ENCODE peak calls at places on chromosomes 6 and 20, in five cellular contexts. One of them, this sample, is unnamed.

GRCh38 chr6:145147559-145147958 is 587.8 kb downstream of the EPM2A start:
- DNase-seq in cerebellum: no peak
- DNase-seq in NCI-H446 treated with DMSO at 0.1 percent for 48 hours: no peak
- DNase-seq in T-helper 9 cell: no peak
- DNase-seq in cardiac muscle cell: no peak
- DNase-seq in this sample: peak

GRCh38 chr6:139019722-139020121 is 8.8 kb upstream of the ABRACL start:
- DNase-seq in cerebellum: no peak
- DNase-seq in cardiac muscle cell: no peak
- DNase-seq in T-helper 9 cell: no peak
- DNase-seq in NCI-H446 treated with DMSO at 0.1 percent for 48 hours: no peak
- DNase-seq in this sample: no peak

GRCh38 chr20:6485376-6485775 is 282.1 kb upstream of the BMP2 start:
- DNase-seq in T-helper 9 cell: no peak
- DNase-seq in cardiac muscle cell: no peak
- DNase-seq in cerebellum: no peak
- DNase-seq in NCI-H446 treated with DMSO at 0.1 percent for 48 hours: no peak
- DNase-seq in this sample: no peak

GRCh38 chr6:44041461-44042260 is 85.6 kb downstream of the MRPL14 start:
- DNase-seq in cerebellum: no peak
- DNase-seq in cardiac muscle cell: no peak
- DNase-seq in T-helper 9 cell: no peak
- DNase-seq in NCI-H446 treated with DMSO at 0.1 percent for 48 hours: no peak
- DNase-seq in this sample: peak

GRCh38 chr6:149293244-149293643 is 24.3 kb upstream of the TAB2 start:
- DNase-seq in cardiac muscle cell: no peak
- DNase-seq in T-helper 9 cell: no peak
- DNase-seq in NCI-H446 treated with DMSO at 0.1 percent for 48 hours: no peak
- DNase-seq in cerebellum: no peak
- DNase-seq in this sample: no peak

GRCh38 chr6:36516559-36516958 is 30.7 kb downstream of the STK38 start:
- DNase-seq in cerebellum: no peak
- DNase-seq in cardiac muscle cell: no peak
- DNase-seq in NCI-H446 treated with DMSO at 0.1 percent for 48 hours: no peak
- DNase-seq in T-helper 9 cell: no peak
- DNase-seq in this sample: no peak

GRCh38 chr6:108364470-108364869 is 69.6 kb downstream of the AFG1L start:
- DNase-seq in NCI-H446 treated with DMSO at 0.1 percent for 48 hours: no peak
- DNase-seq in T-helper 9 cell: no peak
- DNase-seq in cardiac muscle cell: no peak
- DNase-seq in cerebellum: no peak
- DNase-seq in this sample: no peak

GRCh38 chr6:25717856-25718740 is 36.4 kb upstream of the SLC17A4 start:
- DNase-seq in cardiac muscle cell: peak
- DNase-seq in NCI-H446 treated with DMSO at 0.1 percent for 48 hours: peak
- DNase-seq in cerebellum: peak
- DNase-seq in T-helper 9 cell: no peak
- DNase-seq in this sample: peak

GRCh38 chr20:9884061-9884460 is 45.2 kb upstream of the PAK5 start:
- DNase-seq in cerebellum: peak
- DNase-seq in T-helper 9 cell: no peak
- DNase-seq in NCI-H446 treated with DMSO at 0.1 percent for 48 hours: peak
- DNase-seq in cardiac muscle cell: no peak
- DNase-seq in this sample: no peak

GRCh38 chr6:106163966-106164877 is 78.1 kb downstream of the PRDM1 start:
- DNase-seq in NCI-H446 treated with DMSO at 0.1 percent for 48 hours: no peak
- DNase-seq in cerebellum: peak
- DNase-seq in cardiac muscle cell: no peak
- DNase-seq in T-helper 9 cell: peak
- DNase-seq in this sample: peak

GRCh38 chr6:25173951-25174474 is 105.2 kb upstream of the CARMIL1 start:
- DNase-seq in cardiac muscle cell: no peak
- DNase-seq in cerebellum: no peak
- DNase-seq in NCI-H446 treated with DMSO at 0.1 percent for 48 hours: no peak
- DNase-seq in T-helper 9 cell: no peak
- DNase-seq in this sample: peak

GRCh38 chr20:62410742-62411478 is 3.8 kb upstream of the CABLES2 start:
- DNase-seq in NCI-H446 treated with DMSO at 0.1 percent for 48 hours: no peak
- DNase-seq in cerebellum: no peak
- DNase-seq in T-helper 9 cell: no peak
- DNase-seq in cardiac muscle cell: no peak
- DNase-seq in this sample: no peak

GRCh38 chr20:29326376-29327070 is 1930.9 kb upstream of the DEFB115 start:
- DNase-seq in cerebellum: no peak
- DNase-seq in T-helper 9 cell: no peak
- DNase-seq in NCI-H446 treated with DMSO at 0.1 percent for 48 hours: no peak
- DNase-seq in cardiac muscle cell: no peak
- DNase-seq in this sample: no peak

GRCh38 chr20:19815553-19815991 is 57.5 kb downstream of the RIN2 start:
- DNase-seq in cerebellum: no peak
- DNase-seq in NCI-H446 treated with DMSO at 0.1 percent for 48 hours: no peak
- DNase-seq in T-helper 9 cell: no peak
- DNase-seq in cardiac muscle cell: no peak
- DNase-seq in this sample: peak

GRCh38 chr6:30071858-30072257 is 3.7 kb downstream of the RNF39 start:
- DNase-seq in cardiac muscle cell: no peak
- DNase-seq in cerebellum: no peak
- DNase-seq in NCI-H446 treated with DMSO at 0.1 percent for 48 hours: no peak
- DNase-seq in T-helper 9 cell: no peak
- DNase-seq in this sample: no peak

GRCh38 chr20:23928788-23929187 is 49.2 kb upstream of the CST5 start:
- DNase-seq in T-helper 9 cell: peak
- DNase-seq in cardiac muscle cell: no peak
- DNase-seq in NCI-H446 treated with DMSO at 0.1 percent for 48 hours: no peak
- DNase-seq in cerebellum: no peak
- DNase-seq in this sample: no peak

GRCh38 chr20:59004493-59004762 is 2.6 kb downstream of the CTSZ start:
- DNase-seq in T-helper 9 cell: peak
- DNase-seq in NCI-H446 treated with DMSO at 0.1 percent for 48 hours: no peak
- DNase-seq in cardiac muscle cell: no peak
- DNase-seq in cerebellum: peak
- DNase-seq in this sample: no peak